ENCODE peak calls at places on chromosomes 12 and 14, in ten cellular contexts. S is SK-N-SH, Y is body of pancreas, L is AG10803, E is AG09319, J is WTC11, I is gastrocnemius medialis, U is A549, W is dorsolateral prefrontal cortex, H is thoracic aorta. F is an unnamed sample.

GRCh38 chr12:58453306-58453705 is 467.0 kb downstream of the LRIG3 start:
- DNase-seq in H (no peak), L (no peak), S (no peak), W (no peak), J (no peak), E (no peak), I (no peak), U (no peak), Y (no peak), F (no peak)

GRCh38 chr12:12725956-12726542 is 8.9 kb downstream of the CDKN1B start:
- DNase-seq in S (no peak), I (no peak), E (no peak), W (no peak), J (no peak), U (no peak), Y (no peak), H (no peak), L (no peak), F (no peak)

GRCh38 chr14:106564058-106564643 is 1037.8 kb downstream of the TMEM121 start:
- DNase-seq in Y (peak), U (peak), E (no peak), L (no peak), I (no peak), S (peak), H (no peak), J (no peak), W (no peak), F (no peak)

GRCh38 chr12:131195796-131196195 is 242.1 kb downstream of the ADGRD1 start:
- DNase-seq in Y (no peak), H (no peak), I (no peak), W (no peak), L (no peak), U (no peak), S (no peak), J (no peak), E (no peak), F (no peak)

GRCh38 chr12:99960312-99960711 is 24.4 kb downstream of the ANKS1B start:
- DNase-seq in H (no peak), L (no peak), Y (no peak), I (no peak), J (no peak), W (no peak), E (no peak), U (no peak), S (peak), F (no peak)

GRCh38 chr12:4443616-4444015 is 2.0 kb downstream of the FGF6 start:
- DNase-seq in E (no peak), J (no peak), I (no peak), H (no peak), Y (no peak), L (no peak), S (no peak), U (no peak), W (no peak), F (no peak)

GRCh38 chr12:131381716-131382430 is 329.0 kb upstream of the SFSWAP start:
- DNase-seq in Y (no peak), H (no peak), L (no peak), J (no peak), U (no peak), W (no peak), E (no peak), I (no peak), S (no peak), F (no peak)

GRCh38 chr12:74747305-74747704 is 209.7 kb downstream of the ATXN7L3B start:
- DNase-seq in J (no peak), I (no peak), E (no peak), H (no peak), Y (no peak), L (peak), S (no peak), U (peak), W (no peak), F (no peak)

GRCh38 chr12:240566-240965 is 22.1 kb downstream of the SLC6A13 start:
- DNase-seq in E (no peak), U (no peak), W (no peak), J (no peak), Y (no peak), S (no peak), I (no peak), L (no peak), H (no peak), F (no peak)

GRCh38 chr12:7460375-7461259 is 16.7 kb upstream of the CD163L1 start:
- DNase-seq in S (peak), E (peak), W (no peak), I (no peak), J (peak), Y (peak), H (no peak), U (peak), L (peak), F (no peak)

GRCh38 chr12:55996201-55996714 is 818 bp upstream of the SUOX start:
- DNase-seq in J (peak), W (peak), S (peak), U (peak), H (peak), I (no peak), Y (peak), E (no peak), L (peak), F (no peak)

GRCh38 chr12:10716704-10717315 is 6.3 kb downstream of the YBX3 start:
- DNase-seq in Y (peak), I (peak), J (peak), E (peak), S (no peak), W (no peak), U (peak), L (peak), H (peak), F (peak)

GRCh38 chr14:64768401-64769095 is 64.3 kb downstream of the PLEKHG3 start:
- DNase-seq in S (no peak), H (no peak), L (no peak), Y (no peak), U (no peak), W (no peak), J (no peak), E (no peak), I (no peak), F (no peak)

GRCh38 chr14:19878029-19878642 is 3.2 kb downstream of the OR4K2 start:
- DNase-seq in W (no peak), U (peak), S (peak), L (no peak), H (no peak), I (no peak), J (no peak), Y (no peak), E (no peak), F (no peak)

GRCh38 chr12:95022477-95022876 is 19.0 kb upstream of the NDUFA12 start:
- DNase-seq in J (no peak), I (no peak), H (no peak), E (no peak), L (no peak), Y (no peak), S (no peak), U (no peak), W (no peak), F (no peak)

GRCh38 chr12:10469701-10470100 is 16.5 kb upstream of the KLRC1 start:
- DNase-seq in W (no peak), H (no peak), U (no peak), J (no peak), E (no peak), I (no peak), Y (no peak), S (no peak), L (no peak), F (no peak)

GRCh38 chr12:43370299-43370698 is 181.7 kb downstream of the ADAMTS20 start:
- DNase-seq in H (no peak), J (no peak), S (no peak), I (no peak), L (peak), E (no peak), U (peak), Y (no peak), W (no peak), F (no peak)

GRCh38 chr12:124375789-124376175 is 80.9 kb downstream of the RFLNA start:
- DNase-seq in Y (no peak), I (no peak), W (no peak), E (no peak), U (no peak), L (no peak), H (no peak), J (no peak), S (no peak), F (no peak)

GRCh38 chr14:68547305-68548193 is 245.3 kb downstream of the ZFP36L1 start:
- DNase-seq in L (peak), W (no peak), Y (peak), H (peak), J (no peak), I (peak), E (peak), S (no peak), U (peak), F (peak)

GRCh38 chr14:95511687-95512086 is 4.8 kb downstream of the SYNE3 start:
- DNase-seq in W (no peak), Y (no peak), S (no peak), I (no peak), H (no peak), J (no peak), E (no peak), U (no peak), L (no peak), F (no peak)

GRCh38 chr14:36773136-36773540 is 111.5 kb downstream of the PAX9 start:
- DNase-seq in W (no peak), S (no peak), E (no peak), I (no peak), J (no peak), H (no peak), U (peak), L (peak), Y (no peak), F (no peak)

GRCh38 chr14:23528555-23528954 is 23.0 kb downstream of the ZFHX2 start:
- DNase-seq in I (no peak), E (no peak), J (peak), S (peak), W (no peak), L (no peak), H (no peak), U (no peak), Y (no peak), F (no peak)

GRCh38 chr14:100593751-100594624 is 6.8 kb upstream of the BEGAIN start:
- DNase-seq in E (no peak), U (no peak), I (no peak), L (no peak), Y (no peak), S (no peak), J (peak), W (peak), H (no peak), F (no peak)

DNA sequence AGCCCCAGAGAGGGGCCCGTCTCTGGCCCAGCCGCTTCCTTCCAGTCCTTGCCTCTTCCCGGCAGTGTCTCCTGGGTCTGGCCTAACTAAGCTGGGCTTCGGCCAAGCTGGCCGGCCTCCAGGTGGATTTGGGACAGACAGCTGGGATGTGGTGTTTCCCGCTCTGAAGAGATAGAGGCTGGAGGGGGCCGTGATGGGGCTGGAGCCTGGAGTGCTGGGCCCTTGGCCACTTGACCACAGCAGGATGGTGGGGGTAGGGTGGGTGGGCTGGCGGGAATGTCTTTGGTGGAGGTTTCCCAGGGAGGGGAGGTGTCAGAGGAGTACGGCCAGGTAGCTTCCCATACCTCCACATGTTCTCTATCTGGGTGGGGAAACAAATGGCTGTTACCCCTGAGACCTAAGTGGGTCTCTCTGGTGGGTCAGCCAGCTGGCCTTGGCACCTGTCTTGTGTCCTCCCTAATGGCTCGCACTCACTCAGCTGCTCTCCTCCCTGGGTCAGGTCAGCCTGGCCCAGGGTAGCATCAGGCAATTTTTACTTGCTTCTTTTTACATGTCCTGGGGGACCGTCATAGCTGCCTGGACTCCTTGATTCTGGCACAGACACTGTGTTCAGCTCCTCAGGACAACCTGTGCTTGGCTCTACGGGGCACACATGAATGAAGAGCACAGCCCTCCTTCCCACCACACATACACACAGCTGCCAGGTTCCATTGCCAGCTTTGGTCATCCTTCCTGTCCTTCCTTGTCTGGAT is 19.8 kb upstream of the PGF start:
- DNase-seq in H (no peak), J (peak), I (peak), U (no peak), S (no peak), E (no peak), L (no peak), Y (peak), W (no peak), F (no peak)
- TF ChIP-seq CTCF in H (no peak), J (no peak), I (no peak), U (no peak), S (no peak), E (no peak), L (no peak), Y (no peak), W (no peak), F (no peak)

GRCh38 chr12:133080051-133080618 is 588 bp upstream of the ZNF140 start:
- DNase-seq in I (peak), H (peak), W (peak), E (peak), J (peak), Y (peak), U (peak), L (peak), S (peak), F (peak)

GRCh38 chr12:133080619-133081407 is at the start of gene ZNF140:
- DNase-seq in U (peak), Y (peak), L (peak), J (peak), W (peak), S (peak), E (peak), H (peak), I (peak), F (peak)

GRCh38 chr12:133083345-133083744 is 2.6 kb downstream of the ZNF140 start:
- DNase-seq in I (no peak), L (no peak), W (no peak), S (no peak), E (no peak), J (no peak), U (no peak), H (no peak), Y (no peak), F (no peak)

DNA sequence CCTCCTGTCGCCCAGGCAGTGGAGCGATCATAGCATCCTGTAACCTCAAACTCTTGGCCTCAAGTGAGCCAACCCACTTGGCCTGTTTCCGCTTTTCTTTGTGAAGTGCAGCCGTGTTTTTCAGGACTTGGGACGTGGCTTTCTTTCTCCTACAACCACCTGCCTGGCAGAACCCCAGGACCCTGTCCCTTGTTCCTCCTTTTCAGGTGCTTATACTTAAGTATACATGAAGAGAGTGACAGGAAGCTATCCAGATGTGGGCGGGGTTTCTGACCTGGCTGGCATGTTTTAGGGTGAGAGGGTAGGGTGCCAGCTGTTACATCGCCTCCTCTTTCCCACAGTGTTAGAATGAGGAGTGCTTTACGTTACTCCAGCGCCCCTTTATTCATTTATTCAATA is 684 bp downstream of the ZNF140 start:
- DNase-seq in Y (peak), E (no peak), W (no peak), I (no peak), J (peak), L (no peak), U (no peak), S (no peak), H (no peak), F (no peak)
- TF ChIP-seq CTCF in Y (no peak), E (no peak), W (no peak), I (no peak), J (no peak), L (no peak), U (no peak), S (no peak), H (no peak), F (no peak)

DNA sequence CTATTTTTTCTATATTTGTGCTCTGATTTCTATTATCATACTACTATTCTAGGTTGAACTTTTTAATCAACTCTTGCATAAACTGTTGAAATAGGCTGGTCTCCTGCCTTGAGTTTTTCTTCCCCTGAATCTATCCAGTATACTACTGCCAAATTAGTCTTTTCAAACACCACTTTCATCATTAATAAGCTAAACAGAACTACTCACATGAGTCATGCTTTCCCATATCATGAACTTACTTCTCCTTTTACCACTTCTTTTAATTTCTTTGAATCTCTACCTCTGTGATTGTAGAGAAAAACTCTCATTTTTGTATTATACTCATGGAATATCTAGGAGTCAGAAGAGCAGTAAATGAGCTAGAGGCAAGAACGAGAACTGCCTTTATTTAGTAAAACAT is 340.3 kb upstream of the PDE3A start:
- DNase-seq in L (no peak), I (no peak), W (no peak), Y (no peak), E (no peak), S (no peak), J (no peak), H (no peak), U (no peak), F (no peak)
- TF ChIP-seq CTCF in L (no peak), I (no peak), W (no peak), Y (no peak), E (no peak), S (no peak), J (no peak), H (no peak), U (no peak), F (no peak)

GRCh38 chr12:121787063-121787774 is 6.3 kb downstream of the RHOF start:
- DNase-seq in L (no peak), W (no peak), U (peak), Y (no peak), H (no peak), J (no peak), S (no peak), I (no peak), E (no peak), F (no peak)
- TF ChIP-seq CTCF in L (no peak), W (no peak), U (no peak), Y (no peak), H (no peak), J (no peak), S (no peak), I (no peak), E (no peak), F (no peak)

DNA sequence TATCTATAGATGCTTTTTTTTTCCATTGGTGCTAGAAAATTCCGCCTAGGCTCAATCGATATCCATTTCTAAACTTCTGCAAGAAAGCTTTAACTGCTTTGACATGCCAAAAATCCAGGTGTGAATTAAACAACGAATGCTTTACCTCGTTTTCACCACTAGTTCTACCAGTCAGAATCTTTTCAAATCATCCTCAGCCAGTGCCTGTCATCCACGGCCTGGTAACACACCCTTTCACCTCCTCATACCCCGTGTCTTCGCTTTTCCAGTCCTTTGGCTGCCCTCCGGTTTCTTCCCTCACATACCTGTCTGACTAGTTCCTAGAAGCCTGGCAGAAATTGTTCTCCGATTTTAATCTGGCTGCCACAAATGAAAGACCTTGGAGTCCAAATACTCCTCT is 1.4 kb upstream of the PHC1 start:
- DNase-seq in H (no peak), Y (peak), J (peak), L (no peak), U (peak), S (peak), I (no peak), W (no peak), E (no peak), F (no peak)
- TF ChIP-seq CTCF in H (peak), Y (no peak), J (peak), L (peak), U (no peak), S (no peak), I (no peak), W (no peak), E (no peak), F (no peak)

DNA sequence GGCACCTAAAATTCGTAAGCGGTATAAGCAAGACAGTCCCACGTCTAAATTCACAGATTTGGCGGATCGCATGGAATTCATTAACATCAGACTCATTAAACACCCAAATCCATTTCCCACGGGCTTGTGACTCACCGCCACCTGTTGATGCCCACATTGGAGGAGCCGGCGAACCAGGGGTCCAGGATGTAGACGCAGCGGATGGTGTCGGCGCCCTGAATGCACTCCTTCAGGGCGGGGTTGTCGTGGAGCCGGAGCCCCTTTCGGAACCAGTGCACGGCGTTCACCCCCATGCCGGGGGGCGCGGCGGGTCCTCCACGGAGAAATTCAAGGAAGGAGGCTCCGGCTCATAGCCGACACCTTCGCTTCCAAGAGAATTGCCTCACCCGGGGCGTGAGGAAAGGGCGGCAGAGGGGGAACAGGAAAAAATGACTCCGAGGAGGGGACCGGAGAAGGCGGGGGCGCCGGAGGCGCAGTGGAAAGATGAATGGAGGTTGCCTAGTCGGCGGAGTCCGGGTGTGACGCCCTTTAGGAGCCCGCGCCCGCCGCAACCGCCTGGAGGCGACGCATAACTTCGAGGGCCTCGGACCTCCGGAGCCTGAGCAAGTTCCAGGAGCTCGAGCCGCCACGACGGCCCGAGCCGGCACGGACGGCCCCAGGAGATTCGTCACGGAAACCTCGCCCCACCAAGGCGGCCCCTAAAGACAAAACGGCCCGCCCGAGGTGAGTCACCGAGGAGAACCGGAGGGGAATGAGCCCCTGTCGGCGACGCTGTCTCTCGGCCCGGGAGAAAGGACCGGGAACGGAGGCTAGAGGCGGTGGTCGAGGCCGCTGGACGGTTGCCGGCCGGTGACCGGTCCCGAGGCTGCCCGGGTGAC is 441 bp downstream of the CRY1 start:
- DNase-seq in Y (peak), W (peak), J (peak), S (peak), E (no peak), I (peak), U (peak), L (peak), H (peak), F (no peak)
- TF ChIP-seq CTCF in Y (no peak), W (no peak), J (no peak), S (no peak), E (no peak), I (no peak), U (no peak), L (no peak), H (no peak), F (peak)

F was measured in BJ.